ENCODE peak calls at places on chromosomes 6 and 20, in six cellular contexts. H, W, I, V, P and G are unnamed samples.

GRCh38 chr6:72966628-72967280 is 258.5 kb downstream of the KHDC1L start:
- DNase-seq in I (no peak), W (no peak), P (no peak), H (no peak), V (peak; percentile 72), G (peak; percentile 76)

GRCh38 chr20:59938221-59938620 is 1.9 kb downstream of the PPP1R3D start:
- DNase-seq in I (no peak), P (no peak), H (no peak), W (no peak), V (no peak), G (no peak)

GRCh38 chr6:47651505-47651944 is 46.9 kb upstream of the ADGRF4 start:
- DNase-seq in V (peak; percentile 86), I (no peak), P (no peak), H (no peak), W (no peak), G (no peak)

GRCh38 chr6:111852704-111853103 is 20.5 kb downstream of the FYN start:
- DNase-seq in I (no peak), H (no peak), W (peak; percentile 45), V (no peak), P (no peak), G (peak; percentile 62)

GRCh38 chr20:63530788-63531160 is 6.4 kb downstream of the PTK6 start:
- DNase-seq in W (no peak), V (no peak), I (no peak), H (no peak), P (no peak), G (no peak)

GRCh38 chr20:52294106-52294628 is 102.6 kb upstream of the ZFP64 start:
- DNase-seq in P (no peak), H (no peak), W (no peak), I (no peak), V (peak; percentile 37), G (no peak)

GRCh38 chr6:167476844-167477595 is 152.1 kb downstream of the TTLL2 start:
- DNase-seq in V (no peak), P (no peak), I (no peak), W (no peak), H (no peak), G (no peak)

GRCh38 chr6:64266351-64266821 is 630.8 kb downstream of the PHF3 start:
- DNase-seq in P (no peak), I (peak; percentile 79), W (no peak), V (no peak), H (no peak), G (peak; percentile 16)

GRCh38 chr6:86526238-86526637 is 411.1 kb upstream of the HTR1E start:
- DNase-seq in V (no peak), H (no peak), P (no peak), W (no peak), I (no peak), G (peak; percentile 20)

GRCh38 chr6:31820051-31820389 is 4.7 kb downstream of the HSPA1A start:
- DNase-seq in V (no peak), P (no peak), W (peak; percentile 76), H (no peak), I (no peak), G (no peak)

GRCh38 chr6:52670502-52671409 is at the start of gene TMEM14A:
- DNase-seq in H (peak; percentile 88), P (peak; percentile 94), I (peak; percentile 68), V (peak; percentile 87), W (peak; percentile 95), G (peak; percentile 92)
- TF ChIP-seq POLR2A in H (peak; percentile 94), P (peak; percentile 74), I (peak; percentile 94), V (peak; percentile 86), W (peak; percentile 93), G (peak; percentile 43)

GRCh38 chr6:16691328-16691727 is 69.9 kb downstream of the ATXN1 start:
- DNase-seq in I (no peak), P (no peak), H (no peak), W (no peak), V (no peak), G (no peak)

GRCh38 chr6:16688984-16689636 is 72.2 kb downstream of the ATXN1 start:
- DNase-seq in H (no peak), W (no peak), P (no peak), I (no peak), V (peak; percentile 94), G (no peak)

GRCh38 chr6:16694789-16695188 is 66.5 kb downstream of the ATXN1 start:
- DNase-seq in H (no peak), I (no peak), P (no peak), W (no peak), V (no peak), G (peak; percentile 78)

GRCh38 chr6:16687045-16687444 is 74.2 kb downstream of the ATXN1 start:
- DNase-seq in I (no peak), H (no peak), V (no peak), W (no peak), P (no peak), G (no peak)

DNA sequence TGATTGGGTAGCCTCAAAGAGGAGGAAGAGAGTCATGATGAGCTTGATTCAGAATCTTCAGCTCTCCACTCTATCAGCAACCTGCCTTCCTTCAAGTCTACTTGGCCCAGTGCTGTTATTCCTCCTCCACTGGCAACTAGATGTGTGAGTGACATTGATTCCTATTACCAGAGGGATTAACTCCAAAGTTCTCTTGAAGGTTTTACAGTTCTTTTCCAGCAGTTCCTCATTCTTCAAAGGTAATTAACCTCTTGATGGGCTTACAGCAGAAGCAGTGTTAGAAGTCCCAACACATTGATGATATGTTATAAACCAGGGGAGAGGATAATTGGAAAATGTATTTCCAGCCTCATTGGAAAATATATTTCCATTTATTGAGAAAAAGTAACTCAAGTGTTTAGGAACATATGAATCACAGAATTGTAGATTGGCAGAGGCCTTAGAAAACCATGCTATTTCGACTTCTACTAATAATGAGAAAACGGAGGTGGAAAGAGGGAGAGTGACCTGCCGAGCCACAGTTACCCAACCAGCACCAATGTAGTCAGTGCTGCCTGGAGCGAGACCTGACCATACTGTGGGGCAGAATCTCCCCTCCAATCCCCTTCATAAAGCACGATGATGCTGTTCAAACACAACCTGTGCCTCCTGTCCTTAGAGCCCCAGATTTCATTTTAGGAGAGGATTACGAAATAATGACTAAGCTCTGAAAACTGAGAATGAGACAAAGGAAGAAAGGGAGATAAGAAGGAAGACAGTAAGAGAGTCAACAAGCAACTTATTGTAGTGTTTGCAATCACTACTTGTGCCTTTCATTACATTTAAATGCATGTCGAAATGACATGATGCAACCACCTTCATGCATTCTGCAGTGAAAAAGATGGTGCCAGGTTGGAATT is 70.8 kb downstream of the ATXN1 start:
- DNase-seq in V (no peak), I (no peak), W (peak; percentile 72), H (no peak), P (no peak), G (peak; percentile 62)
- TF ChIP-seq MYC in V (no peak), I (no peak), W (no peak), H (no peak), P (no peak), G (no peak)

DNA sequence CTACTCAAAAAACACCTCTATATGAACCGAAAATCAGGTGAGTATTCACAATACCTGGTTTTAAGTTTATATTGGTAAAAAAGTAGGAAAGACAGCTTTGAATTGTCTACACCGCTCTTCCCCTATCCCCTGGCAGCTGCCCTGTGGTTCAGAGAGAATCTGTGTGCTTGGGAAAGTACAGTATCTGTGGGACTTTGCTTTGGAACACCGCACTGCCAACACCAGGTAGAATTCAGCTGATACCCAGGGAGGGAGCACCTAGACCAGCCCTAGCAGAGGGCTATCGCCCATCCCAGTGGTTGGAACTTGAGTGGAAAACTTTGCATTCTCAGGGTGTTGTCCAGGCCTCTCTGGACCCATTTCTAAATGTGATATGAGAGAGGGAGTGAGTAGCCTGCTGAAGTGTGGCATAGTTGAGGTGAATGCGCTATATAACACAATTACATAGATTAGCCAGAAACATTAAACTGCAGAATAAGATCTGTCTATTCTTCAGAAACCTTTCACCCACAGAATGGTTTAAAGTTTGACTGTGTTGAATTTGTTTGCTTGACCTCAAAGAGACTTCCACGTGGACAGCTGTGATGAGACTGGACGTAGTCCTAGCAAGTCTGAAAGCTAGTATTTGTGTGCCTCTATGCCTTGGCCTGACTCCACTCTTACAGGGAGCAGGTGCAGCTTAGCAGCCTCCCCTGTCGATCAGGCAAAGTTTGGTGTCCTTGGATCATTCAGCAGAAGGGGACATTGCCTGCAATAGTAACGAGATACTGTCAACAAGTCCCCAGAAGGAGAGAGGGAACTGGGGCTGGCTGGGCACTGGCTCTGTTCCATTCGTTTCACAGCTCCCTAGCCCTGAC is 11.5 kb upstream of the MPC1 start:
- DNase-seq in I (no peak), W (peak; percentile 30), H (no peak), V (no peak), P (no peak), G (no peak)
- TF ChIP-seq POLR2A in I (no peak), W (peak; percentile 20), H (no peak), V (no peak), P (no peak), G (no peak)

DNA sequence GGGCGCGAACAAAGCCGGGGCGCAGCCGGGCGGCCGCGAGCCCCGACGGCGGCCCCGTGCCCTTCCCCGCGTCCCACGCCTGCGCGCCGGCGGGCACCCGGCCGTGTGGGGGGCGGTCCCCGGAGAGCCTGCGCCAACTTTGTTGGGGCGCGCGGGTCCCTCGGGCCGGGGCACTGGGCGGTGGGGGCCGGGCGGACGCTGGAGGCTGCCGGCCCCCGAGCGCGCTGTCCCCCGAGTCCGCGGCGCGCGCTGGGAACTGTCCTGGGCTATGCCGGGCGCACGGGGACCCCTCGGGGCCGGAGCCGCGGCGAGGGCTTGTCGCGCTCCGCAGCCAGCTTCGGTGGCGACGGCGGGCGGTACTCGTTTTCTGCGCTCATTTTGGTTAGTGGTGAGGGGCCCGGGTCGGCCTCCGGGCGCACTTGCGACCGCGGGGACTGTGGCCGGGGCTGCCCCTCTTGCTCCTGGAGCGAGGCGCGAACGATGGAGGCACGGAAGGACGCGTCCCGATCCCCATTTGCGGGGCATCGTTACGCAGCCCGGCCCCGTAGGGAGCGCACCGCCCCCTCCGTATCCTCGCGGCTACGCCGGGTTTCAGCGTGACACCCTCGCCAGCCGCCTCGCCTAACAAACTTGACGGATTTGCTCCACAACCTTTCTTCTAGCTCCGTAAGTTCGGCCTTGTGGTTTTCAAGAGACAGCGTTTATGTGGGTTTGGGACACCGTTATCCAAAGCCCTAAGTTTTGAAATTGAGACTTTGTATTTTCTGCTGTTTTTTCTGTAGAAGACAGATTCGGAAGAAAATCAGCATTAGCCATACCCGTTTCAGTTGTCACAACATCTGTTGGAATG is 632 bp downstream of the SS18L1 start:
- DNase-seq in V (peak; percentile 67), P (peak; percentile 54), I (no peak), H (peak; percentile 68), W (peak; percentile 42), G (peak; percentile 78)
- TF ChIP-seq MYC in V (no peak), P (peak; percentile 39), I (no peak), H (no peak), W (peak; percentile 43), G (peak; percentile 39)

DNA sequence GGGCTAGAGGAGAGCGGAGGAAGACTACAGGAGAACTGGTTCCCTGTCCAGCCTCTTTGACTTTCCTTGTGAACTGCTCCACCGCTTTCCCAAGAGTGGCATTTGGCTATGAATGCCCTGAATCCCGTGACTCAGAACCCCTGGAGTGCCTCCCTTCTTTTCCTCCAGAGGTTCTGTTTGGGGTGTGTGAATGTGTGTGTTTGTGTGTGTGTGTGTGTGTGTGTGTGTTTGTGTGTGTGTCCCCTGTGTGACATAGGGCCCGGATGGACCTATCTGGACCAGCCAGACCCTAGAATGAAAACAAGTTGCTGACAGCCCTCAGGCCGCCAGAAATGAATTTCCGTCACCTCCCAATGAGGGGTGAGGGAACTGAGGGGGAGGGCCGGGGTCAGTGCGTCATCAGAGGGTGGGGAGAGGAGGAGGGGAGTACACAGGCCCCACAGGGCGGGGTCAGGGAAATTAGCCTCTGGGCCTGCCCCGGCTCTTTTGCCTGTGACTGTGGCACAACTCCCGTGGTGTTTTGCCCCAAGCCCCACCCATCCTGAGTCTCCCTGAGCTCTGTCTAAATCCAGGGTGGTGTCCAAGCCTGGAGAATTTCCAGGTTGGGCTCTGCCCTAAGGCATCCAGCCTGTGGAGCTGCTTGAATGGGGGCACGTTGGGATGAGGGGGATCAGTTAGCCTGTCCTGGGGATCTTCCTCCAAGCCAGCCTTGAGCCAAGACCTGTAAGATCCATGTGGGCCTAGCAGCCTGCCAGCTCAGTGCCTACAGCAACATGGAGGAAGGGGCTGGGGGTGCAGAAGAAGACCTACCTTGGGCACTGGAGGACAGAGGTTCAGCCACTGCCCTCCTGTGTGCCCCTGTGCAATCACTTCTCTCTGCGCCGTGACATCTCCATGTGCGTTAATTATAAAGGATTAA is 15.2 kb upstream of the MRPS18A start:
- DNase-seq in V (peak; percentile 91), P (peak; percentile 99), W (peak; percentile 93), H (peak; percentile 84), I (no peak), G (peak; percentile 60)
- TF ChIP-seq POLR2A in V (no peak), P (peak; percentile 90), W (no peak), H (no peak), I (no peak), G (no peak)